ENCODE peak calls at places on chromosome 2, in ten cellular contexts. D is mucosa of descending colon, F is AG10803, A is MCF 10A, G is IMR-90, M is WTC11, B is fibroblast of the aortic adventitia, H is progenitor cell of endocrine pancreas, Y is WERI-Rb-1, Z is heart left ventricle. R is an unnamed sample.
A peak's percentile ranks its signal among the peaks of the same experiment; 100 is the strongest.

GRCh38 chr2:73970850-73971471 is 13.7 kb upstream of the TET3 start:
- DNase-seq in Z (peak; percentile 83), H (no peak), F (peak; percentile 46), M (peak; percentile 20), G (no peak), D (peak; percentile 83), Y (peak; percentile 29), A (no peak), B (peak; percentile 38), R (no peak)

GRCh38 chr2:99754215-99754614 is 264.4 kb upstream of the REV1 start:
- DNase-seq in G (peak; percentile 70), B (peak; percentile 13), H (no peak), F (peak; percentile 70), A (peak; percentile 69), Y (no peak), Z (no peak), M (no peak), D (no peak), R (no peak)

GRCh38 chr2:15126373-15126772 is 434.8 kb downstream of the NBAS start:
- DNase-seq in B (no peak), H (no peak), F (no peak), Z (no peak), G (no peak), M (no peak), A (no peak), Y (no peak), D (no peak), R (no peak)

GRCh38 chr2:145421841-145422240 is 901.9 kb upstream of the ZEB2 start:
- DNase-seq in H (no peak), B (peak; percentile 18), F (peak; percentile 30), M (no peak), A (no peak), Z (no peak), G (peak; percentile 70), Y (no peak), D (no peak), R (no peak)

GRCh38 chr2:51243892-51244570 is 212.1 kb upstream of the NRXN1 start:
- DNase-seq in M (no peak), Y (no peak), H (no peak), F (no peak), A (no peak), G (no peak), B (no peak), Z (no peak), D (no peak), R (no peak)

GRCh38 chr2:1990724-1991123 is 246.4 kb upstream of the PXDN start:
- DNase-seq in H (no peak), D (no peak), Z (peak; percentile 57), B (no peak), M (no peak), Y (no peak), A (peak; percentile 81), F (peak; percentile 15), G (no peak), R (peak; percentile 19)

GRCh38 chr2:20455076-20455587 is 8.3 kb downstream of the RHOB start:
- DNase-seq in G (no peak), B (no peak), F (no peak), A (no peak), Z (no peak), D (no peak), Y (peak; percentile 2), H (no peak), M (no peak), R (no peak)

GRCh38 chr2:37576831-37577230 is 94.6 kb downstream of the CDC42EP3 start:
- DNase-seq in A (peak; percentile 79), H (no peak), B (peak; percentile 53), Z (no peak), M (no peak), D (no peak), Y (no peak), F (peak; percentile 51), G (peak; percentile 71), R (no peak)

GRCh38 chr2:127638361-127639110 is 7.4 kb upstream of the GPR17 start:
- DNase-seq in D (no peak), F (peak; percentile 13), A (peak; percentile 59), H (peak; percentile 35), M (peak; percentile 72), B (no peak), G (no peak), Y (no peak), Z (peak; percentile 66), R (no peak)

GRCh38 chr2:127641846-127642510 is 4.0 kb upstream of the GPR17 start:
- DNase-seq in F (no peak), H (no peak), G (no peak), B (no peak), D (no peak), Y (no peak), A (no peak), Z (no peak), M (no peak), R (no peak)

GRCh38 chr2:127639111-127639474 is 6.9 kb upstream of the GPR17 start:
- DNase-seq in A (no peak), D (no peak), F (no peak), Y (no peak), M (no peak), B (no peak), Z (no peak), H (no peak), G (no peak), R (no peak)

GRCh38 chr2:127641133-127641532 is 4.8 kb upstream of the GPR17 start:
- DNase-seq in B (no peak), M (no peak), H (no peak), Y (no peak), F (no peak), D (no peak), A (no peak), G (no peak), Z (no peak), R (no peak)

DNA sequence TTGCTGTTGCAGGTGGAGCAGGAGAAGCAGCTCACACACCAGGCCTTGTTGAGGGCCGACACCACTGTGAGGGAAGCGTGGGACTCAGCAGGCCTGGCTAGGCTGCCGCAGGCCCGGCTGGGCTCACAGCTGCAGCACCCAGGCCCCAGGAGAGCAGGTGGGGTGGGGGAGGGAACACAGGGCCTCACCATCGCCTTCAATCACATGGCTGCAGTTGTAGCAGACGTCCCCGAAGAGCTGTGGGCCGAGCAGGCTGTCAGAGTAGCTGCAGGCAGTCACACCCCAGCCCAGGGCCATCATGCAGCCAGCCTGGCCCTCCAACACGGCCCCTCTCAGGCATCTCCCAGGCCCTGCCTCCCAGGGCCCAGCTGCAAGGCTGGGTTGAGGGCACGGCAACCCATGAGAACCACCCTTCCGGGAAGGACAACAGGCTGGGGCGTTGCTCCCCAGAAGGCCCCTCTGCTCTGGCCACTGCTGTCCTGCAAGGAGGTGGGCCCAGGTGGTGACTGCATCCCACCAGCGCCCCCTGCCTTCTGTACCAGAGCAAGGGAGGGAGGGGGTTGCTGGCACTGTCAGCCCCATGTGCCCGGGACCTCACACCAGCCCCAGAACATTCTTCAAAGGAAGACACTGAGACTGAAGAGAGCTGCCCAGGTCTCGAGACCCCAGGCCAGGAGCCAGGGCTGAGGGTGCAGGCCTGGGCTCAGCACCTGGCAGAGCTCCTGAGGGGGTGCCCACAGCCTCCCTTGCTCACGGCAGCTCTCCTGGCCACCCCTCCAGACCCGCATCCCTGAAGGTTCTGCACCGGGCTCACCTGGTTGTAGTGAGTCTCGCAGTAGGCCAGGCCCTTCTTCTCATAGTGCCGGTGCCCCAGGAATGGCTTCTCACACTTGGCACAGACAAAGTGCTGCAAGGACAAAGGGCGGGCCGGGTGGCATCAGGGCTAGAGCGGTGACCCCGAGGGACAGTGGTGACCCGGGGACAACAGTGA is 5.6 kb upstream of the GPR17 start:
- DNase-seq in Y (peak; percentile 80), H (no peak), B (no peak), A (no peak), F (no peak), D (no peak), M (peak; percentile 68), Z (no peak), G (no peak), R (no peak)
- TF ChIP-seq CTCF in Y (peak; percentile 85), H (peak; percentile 31), B (peak; percentile 26), A (no peak), F (peak; percentile 18), D (no peak), M (peak; percentile 58), Z (peak; percentile 42), G (peak; percentile 31), R (no peak)

GRCh38 chr2:238505119-238505891 is 78.6 kb downstream of the ASB1 start:
- DNase-seq in D (no peak), F (no peak), A (no peak), B (no peak), H (no peak), Z (no peak), M (no peak), G (peak; percentile 30), Y (no peak), R (no peak)
- TF ChIP-seq CTCF in D (no peak), F (no peak), A (no peak), B (no peak), H (no peak), Z (no peak), M (no peak), G (no peak), Y (no peak), R (no peak)

DNA sequence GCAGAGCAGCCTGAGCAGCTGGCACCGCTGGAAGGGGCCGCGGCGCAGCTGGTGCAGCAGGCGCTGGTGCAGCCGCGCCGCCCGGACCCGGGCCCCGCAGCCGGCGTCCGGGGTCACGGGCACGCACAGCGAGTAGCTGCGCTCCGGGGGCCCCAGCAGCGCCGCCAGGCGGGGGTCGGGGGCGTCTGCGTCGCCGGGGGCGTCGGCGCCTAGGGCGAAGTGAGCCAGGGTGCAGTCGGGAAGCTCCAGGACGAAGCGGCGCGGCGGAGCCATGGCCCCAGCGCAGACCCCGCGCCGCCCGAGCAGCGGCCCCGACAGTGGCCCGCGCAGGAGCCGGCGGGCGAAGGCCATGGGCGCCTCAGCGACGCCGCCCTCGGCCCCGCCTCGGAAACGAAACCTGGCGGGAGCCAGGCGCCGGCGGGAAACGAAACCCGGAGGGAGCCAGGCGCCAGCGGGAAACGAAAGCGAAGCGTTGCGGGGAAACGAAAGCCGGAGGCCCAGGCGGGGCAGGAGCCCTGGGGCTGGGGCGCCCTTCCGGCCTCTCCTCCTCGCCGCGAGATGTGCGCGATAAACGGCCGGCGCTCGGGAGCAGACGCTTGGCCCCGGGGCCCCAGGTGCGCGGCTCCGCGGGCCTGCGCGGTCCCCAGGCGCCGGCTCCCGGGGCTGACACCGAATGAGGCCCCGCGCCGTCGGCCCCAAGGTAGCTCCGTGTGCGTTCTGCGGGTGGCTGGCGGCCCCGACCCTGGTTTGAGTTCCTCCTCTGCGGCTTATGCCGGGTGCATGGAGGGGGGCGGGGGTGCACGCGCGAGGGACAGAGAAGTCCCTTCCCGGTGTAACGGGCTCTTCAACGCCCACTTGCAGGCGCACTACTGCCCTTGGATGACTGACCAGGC is at the start of gene CMPK2:
- DNase-seq in H (peak; percentile 67), Y (peak; percentile 77), F (peak; percentile 9), A (peak; percentile 36), G (peak; percentile 9), M (peak; percentile 36), Z (peak; percentile 84), B (peak; percentile 34), D (peak; percentile 89), R (peak; percentile 73)
- TF ChIP-seq CTCF in H (peak; percentile 65), Y (peak; percentile 46), F (no peak), A (no peak), G (no peak), M (no peak), Z (peak; percentile 37), B (no peak), D (no peak), R (peak; percentile 12)

GRCh38 chr2:174617713-174618112 is 20.1 kb upstream of the WIPF1 start:
- DNase-seq in D (no peak), B (no peak), G (no peak), Y (no peak), A (no peak), Z (no peak), F (no peak), H (no peak), M (no peak), R (no peak)

GRCh38 chr2:174615951-174616436 is 18.4 kb upstream of the WIPF1 start:
- DNase-seq in Y (no peak), D (no peak), F (peak; percentile 73), H (no peak), Z (no peak), M (no peak), B (peak; percentile 86), A (peak; percentile 94), G (peak; percentile 74), R (no peak)

GRCh38 chr2:174614261-174614660 is 16.7 kb upstream of the WIPF1 start:
- DNase-seq in D (no peak), Z (no peak), Y (no peak), H (no peak), G (peak; percentile 81), A (peak; percentile 80), B (peak; percentile 55), F (peak; percentile 95), M (no peak), R (no peak)

GRCh38 chr2:174618179-174618578 is 20.6 kb upstream of the WIPF1 start:
- DNase-seq in D (no peak), A (no peak), H (no peak), B (no peak), Y (no peak), F (no peak), G (no peak), Z (no peak), M (no peak), R (no peak)

DNA sequence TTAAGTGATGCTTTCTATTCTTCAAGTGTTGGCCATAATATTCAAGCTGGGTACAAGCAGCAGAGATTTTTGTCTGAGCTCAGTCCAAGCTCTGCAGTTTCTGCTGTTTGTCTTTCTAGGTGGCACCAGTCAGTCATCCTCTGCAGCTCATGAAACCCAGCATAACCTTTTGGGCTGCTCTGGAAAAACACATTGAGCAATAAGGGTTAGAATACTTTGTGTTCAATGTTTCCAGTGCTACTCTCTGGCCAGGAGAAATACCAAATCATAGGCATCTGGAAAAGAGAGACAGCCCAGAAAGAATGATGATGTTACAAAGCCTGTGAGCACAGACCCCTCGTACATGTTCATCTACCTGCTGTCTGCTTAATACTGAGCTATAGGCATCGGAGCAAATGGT is 19.5 kb upstream of the WIPF1 start:
- DNase-seq in F (peak; percentile 52), Y (no peak), G (no peak), H (no peak), A (peak; percentile 74), Z (no peak), B (peak; percentile 34), M (no peak), D (no peak), R (no peak)
- TF ChIP-seq CTCF in F (no peak), Y (no peak), G (no peak), H (no peak), A (no peak), Z (no peak), B (no peak), M (no peak), D (no peak), R (no peak)

R was measured in mesothelial cell of epicardium.